ENCODE peak calls at places on chromosomes 6 and 20, in five cellular contexts. D is substantia nigra, S is H54, Y is G401, Q is LHCN-M2. X is an unnamed sample.

GRCh38 chr20:12112665-12113064 is 195.0 kb downstream of the BTBD3 start:
- DNase-seq in Y (no peak), Q (no peak), S (no peak), D (no peak), X (no peak)

GRCh38 chr6:121055572-121056163 is 278.6 kb downstream of the TBC1D32 start:
- DNase-seq in D (no peak), Y (peak), Q (peak), S (peak), X (no peak)

GRCh38 chr6:153074761-153075160 is 56.3 kb downstream of the RGS17 start:
- DNase-seq in S (no peak), Y (no peak), Q (no peak), D (no peak), X (no peak)

GRCh38 chr6:33621396-33622388 is 570 bp downstream of the ITPR3 start:
- DNase-seq in S (no peak), Q (no peak), Y (peak), D (no peak), X (no peak)

GRCh38 chr6:14217728-14218637 is 100.4 kb downstream of the CD83 start:
- DNase-seq in Y (no peak), Q (no peak), S (no peak), D (no peak), X (no peak)

GRCh38 chr20:10316582-10316981 is 98.0 kb downstream of the SNAP25 start:
- DNase-seq in Y (no peak), D (no peak), S (no peak), Q (no peak), X (no peak)

GRCh38 chr6:1316482-1317220 is 4.8 kb downstream of the FOXQ1 start:
- DNase-seq in D (no peak), S (no peak), Y (no peak), Q (no peak), X (no peak)

GRCh38 chr6:120632975-120633374 is 701.3 kb downstream of the TBC1D32 start:
- DNase-seq in Y (no peak), Q (no peak), S (no peak), D (no peak), X (no peak)

GRCh38 chr6:108417027-108417426 is 122.2 kb downstream of the AFG1L start:
- DNase-seq in Y (no peak), S (no peak), D (no peak), Q (no peak), X (no peak)

GRCh38 chr6:52503344-52503747 is 73.5 kb downstream of the TRAM2 start:
- DNase-seq in Q (peak), D (no peak), Y (no peak), S (no peak), X (no peak)

GRCh38 chr6:166553563-166554271 is 32.8 kb downstream of the RAMACL start:
- DNase-seq in D (peak), Y (peak), Q (peak), S (peak), X (no peak)

GRCh38 chr6:138546733-138547185 is 47.5 kb upstream of the NHSL1 start:
- DNase-seq in S (peak), D (no peak), Y (no peak), Q (peak), X (no peak)

GRCh38 chr6:166007349-166008263 is 160.0 kb downstream of the TBXT start:
- DNase-seq in Q (peak), S (no peak), D (no peak), Y (peak), X (no peak)

GRCh38 chr6:33168202-33168601 is 24.1 kb downstream of the COL11A2 start:
- DNase-seq in Q (no peak), D (no peak), Y (no peak), S (no peak), X (no peak)

GRCh38 chr6:125658759-125659431 is 90.5 kb upstream of the HEY2 start:
- DNase-seq in Y (peak), Q (peak), D (no peak), S (peak), X (no peak)

GRCh38 chr6:151661928-151662327 is 145.6 kb upstream of the ESR1 start:
- DNase-seq in Q (no peak), S (no peak), Y (no peak), D (no peak), X (no peak)

GRCh38 chr20:47984437-47984836 is 199.2 kb upstream of the SULF2 start:
- DNase-seq in D (no peak), Y (no peak), S (no peak), Q (no peak), X (no peak)

GRCh38 chr6:123803862-123804681 is at the start of gene NKAIN2:
- DNase-seq in D (peak), S (no peak), Y (peak), Q (no peak), X (no peak)

GRCh38 chr6:140105857-140106256 is 731.4 kb upstream of the CITED2 start:
- DNase-seq in S (no peak), D (no peak), Q (peak), Y (peak), X (no peak)

GRCh38 chr6:38509713-38510112 is 130.0 kb downstream of the BTBD9 start:
- DNase-seq in Q (peak), Y (no peak), S (no peak), D (no peak), X (no peak)

GRCh38 chr6:169296170-169296569 is 42.5 kb upstream of the THBS2 start:
- DNase-seq in D (no peak), Q (no peak), Y (no peak), S (no peak), X (no peak)

GRCh38 chr20:50054626-50055511 is 58.1 kb downstream of the UBE2V1 start:
- DNase-seq in Q (no peak), Y (no peak), D (peak), S (no peak), X (no peak)

X was measured in cerebellar nuclear complex.